ENCODE peak calls at places on chromosomes 3 and 15, in four cellular contexts. One of them, this sample, is unnamed.

GRCh38 chr3:8656240-8656639 is 11.6 kb upstream of the SSUH2 start:
- DNase-seq in CD8-positive, alpha-beta T cell: no peak
- DNase-seq in neuronal stem cell: no peak
- DNase-seq in astrocyte: no peak
- DNase-seq in this sample: no peak

GRCh38 chr3:143970773-143971366 is 753 bp upstream of the DIPK2A start:
- DNase-seq in CD8-positive, alpha-beta T cell: peak; percentile 43
- DNase-seq in astrocyte: peak; percentile 33
- DNase-seq in neuronal stem cell: peak; percentile 65
- DNase-seq in this sample: peak; percentile 73

GRCh38 chr3:69294014-69294771 is 91.7 kb downstream of the FRMD4B start:
- DNase-seq in neuronal stem cell: no peak
- DNase-seq in CD8-positive, alpha-beta T cell: no peak
- DNase-seq in astrocyte: peak; percentile 44
- DNase-seq in this sample: no peak

GRCh38 chr3:16801223-16801622 is 83.5 kb upstream of the PLCL2 start:
- DNase-seq in neuronal stem cell: no peak
- DNase-seq in CD8-positive, alpha-beta T cell: no peak
- DNase-seq in astrocyte: no peak
- DNase-seq in this sample: no peak

GRCh38 chr15:52790941-52791751 is 1.0 kb upstream of the ONECUT1 start:
- DNase-seq in CD8-positive, alpha-beta T cell: no peak
- DNase-seq in astrocyte: no peak
- DNase-seq in neuronal stem cell: peak; percentile 51
- DNase-seq in this sample: peak; percentile 44

GRCh38 chr3:78003090-78003489 is 963.2 kb downstream of the ROBO2 start:
- DNase-seq in CD8-positive, alpha-beta T cell: no peak
- DNase-seq in astrocyte: no peak
- DNase-seq in neuronal stem cell: no peak
- DNase-seq in this sample: no peak

GRCh38 chr3:150589759-150590158 is 13.4 kb upstream of the SELENOT start:
- DNase-seq in astrocyte: no peak
- DNase-seq in neuronal stem cell: no peak
- DNase-seq in CD8-positive, alpha-beta T cell: no peak
- DNase-seq in this sample: no peak

GRCh38 chr3:160661660-160662059 is 15.3 kb upstream of the ARL14 start:
- DNase-seq in CD8-positive, alpha-beta T cell: no peak
- DNase-seq in astrocyte: peak; percentile 41
- DNase-seq in neuronal stem cell: peak; percentile 73
- DNase-seq in this sample: no peak

GRCh38 chr3:49017978-49018706 is at the start of gene DALRD3:
- DNase-seq in neuronal stem cell: peak; percentile 56
- DNase-seq in astrocyte: peak; percentile 39
- DNase-seq in CD8-positive, alpha-beta T cell: peak; percentile 63
- DNase-seq in this sample: peak; percentile 79

GRCh38 chr15:77568960-77569646 is 63.6 kb downstream of the LINGO1 start:
- DNase-seq in neuronal stem cell: no peak
- DNase-seq in CD8-positive, alpha-beta T cell: no peak
- DNase-seq in astrocyte: no peak
- DNase-seq in this sample: peak; percentile 64

GRCh38 chr15:85404922-85405293 is 24.5 kb downstream of the AKAP13 start:
- DNase-seq in astrocyte: peak; percentile 69
- DNase-seq in neuronal stem cell: peak; percentile 27
- DNase-seq in CD8-positive, alpha-beta T cell: no peak
- DNase-seq in this sample: no peak

GRCh38 chr15:28132524-28133275 is 33.6 kb upstream of the OCA2 start:
- DNase-seq in neuronal stem cell: no peak
- DNase-seq in astrocyte: peak; percentile 56
- DNase-seq in CD8-positive, alpha-beta T cell: no peak
- DNase-seq in this sample: no peak

GRCh38 chr3:169562988-169563774 is 100.3 kb downstream of the MECOM start:
- DNase-seq in CD8-positive, alpha-beta T cell: no peak
- DNase-seq in astrocyte: no peak
- DNase-seq in neuronal stem cell: no peak
- DNase-seq in this sample: no peak

GRCh38 chr3:140022061-140022781 is 87.2 kb downstream of the CLSTN2 start:
- DNase-seq in CD8-positive, alpha-beta T cell: no peak
- DNase-seq in astrocyte: no peak
- DNase-seq in neuronal stem cell: no peak
- DNase-seq in this sample: no peak

GRCh38 chr3:170636609-170637008 is 50.7 kb upstream of the SLC7A14 start:
- DNase-seq in astrocyte: no peak
- DNase-seq in neuronal stem cell: no peak
- DNase-seq in CD8-positive, alpha-beta T cell: no peak
- DNase-seq in this sample: no peak

GRCh38 chr3:33426068-33426467 is 14.1 kb downstream of the UBP1 start:
- DNase-seq in neuronal stem cell: no peak
- DNase-seq in CD8-positive, alpha-beta T cell: no peak
- DNase-seq in astrocyte: no peak
- DNase-seq in this sample: no peak

GRCh38 chr15:48440084-48440483 is 108.9 kb downstream of the DUT start:
- DNase-seq in neuronal stem cell: peak; percentile 20
- DNase-seq in astrocyte: peak; percentile 96
- DNase-seq in CD8-positive, alpha-beta T cell: no peak
- DNase-seq in this sample: no peak

GRCh38 chr3:52614689-52615088 is 71.0 kb downstream of the PBRM1 start:
- DNase-seq in CD8-positive, alpha-beta T cell: no peak
- DNase-seq in astrocyte: peak; percentile 19
- DNase-seq in neuronal stem cell: no peak
- DNase-seq in this sample: no peak

GRCh38 chr3:151660890-151661289 is 72.8 kb upstream of the AADACL2 start:
- DNase-seq in neuronal stem cell: no peak
- DNase-seq in CD8-positive, alpha-beta T cell: no peak
- DNase-seq in astrocyte: no peak
- DNase-seq in this sample: no peak

GRCh38 chr3:86792316-86792715 is 198.6 kb downstream of the VGLL3 start:
- DNase-seq in neuronal stem cell: no peak
- DNase-seq in astrocyte: peak; percentile 66
- DNase-seq in CD8-positive, alpha-beta T cell: no peak
- DNase-seq in this sample: no peak

GRCh38 chr15:59420986-59421618 is 16.9 kb upstream of the FAM81A start:
- DNase-seq in astrocyte: peak; percentile 16
- DNase-seq in neuronal stem cell: no peak
- DNase-seq in CD8-positive, alpha-beta T cell: no peak
- DNase-seq in this sample: no peak

GRCh38 chr15:69823223-69823907 is 274.4 kb downstream of the TLE3 start:
- DNase-seq in neuronal stem cell: no peak
- DNase-seq in astrocyte: no peak
- DNase-seq in CD8-positive, alpha-beta T cell: no peak
- DNase-seq in this sample: no peak

GRCh38 chr15:65583701-65584100 is 27.2 kb downstream of the INTS14 start:
- DNase-seq in neuronal stem cell: peak; percentile 5
- DNase-seq in CD8-positive, alpha-beta T cell: peak; percentile 61
- DNase-seq in astrocyte: peak; percentile 37
- DNase-seq in this sample: no peak

GRCh38 chr3:151393961-151394360 is 9.4 kb upstream of the P2RY12 start:
- DNase-seq in CD8-positive, alpha-beta T cell: no peak
- DNase-seq in neuronal stem cell: no peak
- DNase-seq in astrocyte: peak; percentile 16
- DNase-seq in this sample: no peak

GRCh38 chr3:52088445-52089367 is 32.3 kb upstream of the DUSP7 start:
- DNase-seq in CD8-positive, alpha-beta T cell: no peak
- DNase-seq in neuronal stem cell: peak; percentile 15
- DNase-seq in astrocyte: peak; percentile 52
- DNase-seq in this sample: peak; percentile 58

GRCh38 chr3:160097478-160097877 is 108.8 kb downstream of the IL12A start:
- DNase-seq in CD8-positive, alpha-beta T cell: no peak
- DNase-seq in neuronal stem cell: no peak
- DNase-seq in astrocyte: no peak
- DNase-seq in this sample: no peak

GRCh38 chr15:86076468-86076867 is 3.2 kb upstream of the AGBL1 start:
- DNase-seq in astrocyte: no peak
- DNase-seq in neuronal stem cell: no peak
- DNase-seq in CD8-positive, alpha-beta T cell: no peak
- DNase-seq in this sample: no peak

GRCh38 chr15:58190419-58190818 is 52.2 kb downstream of the AQP9 start:
- DNase-seq in astrocyte: no peak
- DNase-seq in CD8-positive, alpha-beta T cell: no peak
- DNase-seq in neuronal stem cell: no peak
- DNase-seq in this sample: no peak

GRCh38 chr3:157093096-157093495 is 66.9 kb downstream of the CCNL1 start:
- DNase-seq in astrocyte: no peak
- DNase-seq in CD8-positive, alpha-beta T cell: no peak
- DNase-seq in neuronal stem cell: no peak
- DNase-seq in this sample: no peak

GRCh38 chr3:82354181-82354696 is 592.8 kb upstream of the GBE1 start:
- DNase-seq in neuronal stem cell: no peak
- DNase-seq in astrocyte: no peak
- DNase-seq in CD8-positive, alpha-beta T cell: no peak
- DNase-seq in this sample: no peak

GRCh38 chr3:43737001-43737440 is 46.3 kb downstream of the ABHD5 start:
- DNase-seq in neuronal stem cell: no peak
- DNase-seq in CD8-positive, alpha-beta T cell: no peak
- DNase-seq in astrocyte: no peak
- DNase-seq in this sample: no peak

GRCh38 chr15:74958320-74958907 is 1.8 kb upstream of the RPP25 start:
- DNase-seq in CD8-positive, alpha-beta T cell: no peak
- DNase-seq in neuronal stem cell: no peak
- DNase-seq in astrocyte: no peak
- DNase-seq in this sample: peak; percentile 81

GRCh38 chr3:139308156-139309017 is 35.4 kb upstream of the MRPS22 start:
- DNase-seq in astrocyte: no peak
- DNase-seq in neuronal stem cell: no peak
- DNase-seq in CD8-positive, alpha-beta T cell: no peak
- DNase-seq in this sample: no peak

GRCh38 chr3:6719999-6720398 is 140.9 kb upstream of the GRM7 start:
- DNase-seq in astrocyte: no peak
- DNase-seq in CD8-positive, alpha-beta T cell: no peak
- DNase-seq in neuronal stem cell: no peak
- DNase-seq in this sample: no peak

DNA sequence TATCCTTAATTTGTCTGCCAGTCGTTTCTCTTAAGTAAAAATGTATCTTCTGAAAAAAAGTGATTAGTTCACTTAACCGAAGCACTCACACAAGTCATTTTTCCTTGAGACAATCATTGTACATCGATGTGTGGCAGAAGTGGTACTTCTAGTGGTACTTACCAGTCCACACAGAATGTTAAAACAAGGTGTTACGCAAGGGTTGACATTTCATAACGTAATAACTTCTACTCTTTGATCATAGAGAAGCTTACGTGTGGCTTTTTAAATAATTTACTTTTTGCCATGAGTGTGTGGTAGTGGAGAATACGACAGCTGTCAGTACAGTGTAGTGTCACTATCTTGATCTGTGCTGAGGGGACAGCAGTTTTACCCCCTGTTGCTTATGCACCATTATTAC is 75.1 kb downstream of the FAM43A start:
- DNase-seq in astrocyte: no peak
- DNase-seq in neuronal stem cell: no peak
- DNase-seq in CD8-positive, alpha-beta T cell: no peak
- DNase-seq in this sample: no peak
- H3K4me1 ChIP-seq in astrocyte: no peaks in the 10 kb centered on the region
- H3K4me1 ChIP-seq in neuronal stem cell: peaks cover 6% of the 10 kb centered on the region
- H3K4me1 ChIP-seq in CD8-positive, alpha-beta T cell: no peaks in the 10 kb centered on the region
- H3K4me1 ChIP-seq in this sample: peaks cover 6% of the 10 kb centered on the region

DNA sequence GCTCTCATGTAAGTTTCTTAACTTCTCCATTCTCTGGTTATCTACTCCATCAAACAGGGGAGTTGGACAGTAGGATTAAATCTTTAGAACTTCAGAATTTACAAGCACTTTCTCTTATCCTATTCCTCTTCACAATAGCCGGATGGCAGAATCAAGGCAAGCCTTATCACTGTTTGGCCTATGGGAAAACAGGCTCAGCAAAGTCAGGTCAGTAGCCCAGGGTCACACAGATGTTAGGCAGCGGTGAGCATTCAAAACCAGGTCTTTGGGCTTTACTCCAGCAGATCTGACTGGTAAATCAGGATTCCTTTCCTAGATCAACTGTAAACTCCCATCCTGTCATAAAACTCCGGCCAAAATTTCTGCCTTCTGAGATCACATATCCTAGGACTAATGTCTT is 258.4 kb downstream of the OPA1 start:
- DNase-seq in CD8-positive, alpha-beta T cell: no peak
- DNase-seq in astrocyte: no peak
- DNase-seq in neuronal stem cell: no peak
- DNase-seq in this sample: no peak
- H3K4me1 ChIP-seq in CD8-positive, alpha-beta T cell: no peaks in the 10 kb centered on the region
- H3K4me1 ChIP-seq in astrocyte: peaks cover 12% of the 10 kb centered on the region
- H3K4me1 ChIP-seq in neuronal stem cell: peaks cover 8% of the 10 kb centered on the region
- H3K4me1 ChIP-seq in this sample: peaks cover 25% of the 10 kb centered on the region

GRCh38 chr3:71545330-71545729 is 38.2 kb downstream of the FOXP1 start:
- DNase-seq in astrocyte: no peak
- DNase-seq in neuronal stem cell: no peak
- DNase-seq in CD8-positive, alpha-beta T cell: no peak
- DNase-seq in this sample: no peak

GRCh38 chr3:71548995-71549394 is 34.5 kb downstream of the FOXP1 start:
- DNase-seq in neuronal stem cell: no peak
- DNase-seq in astrocyte: no peak
- DNase-seq in CD8-positive, alpha-beta T cell: no peak
- DNase-seq in this sample: no peak

GRCh38 chr3:71549948-71550347 is 33.6 kb downstream of the FOXP1 start:
- DNase-seq in astrocyte: no peak
- DNase-seq in neuronal stem cell: no peak
- DNase-seq in CD8-positive, alpha-beta T cell: no peak
- DNase-seq in this sample: no peak

GRCh38 chr3:71547254-71548198 is 36.0 kb downstream of the FOXP1 start:
- DNase-seq in CD8-positive, alpha-beta T cell: no peak
- DNase-seq in neuronal stem cell: no peak
- DNase-seq in astrocyte: no peak
- DNase-seq in this sample: no peak

DNA sequence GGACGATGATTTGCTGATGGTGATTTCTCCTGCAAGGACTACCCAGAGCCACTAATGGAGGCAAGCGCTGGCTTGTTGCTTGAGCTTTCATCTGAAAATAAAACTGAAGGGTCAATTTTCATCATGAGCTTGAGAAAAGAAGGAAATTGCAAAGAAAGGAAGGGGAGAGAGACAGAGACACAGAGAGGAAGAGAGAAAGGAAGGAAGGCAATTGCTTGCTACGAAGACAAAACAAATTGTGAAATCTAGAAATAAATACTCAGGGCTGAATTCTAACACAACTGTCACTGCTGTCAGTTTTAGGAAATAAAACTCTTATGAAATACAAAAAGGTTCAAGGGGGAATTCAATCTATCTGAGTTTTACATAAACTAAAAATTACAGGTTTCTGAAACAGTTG is 36.7 kb downstream of the FOXP1 start:
- DNase-seq in CD8-positive, alpha-beta T cell: no peak
- DNase-seq in neuronal stem cell: no peak
- DNase-seq in astrocyte: no peak
- DNase-seq in this sample: no peak
- H3K4me1 ChIP-seq in CD8-positive, alpha-beta T cell: no peaks in the 10 kb centered on the region
- H3K4me1 ChIP-seq in neuronal stem cell: peaks cover 4% of the 10 kb centered on the region
- H3K4me1 ChIP-seq in astrocyte: peaks cover 28% of the 10 kb centered on the region
- H3K4me1 ChIP-seq in this sample: peaks cover 53% of the 10 kb centered on the region

GRCh38 chr3:1962531-1963090 is 136.1 kb upstream of the CNTN4 start:
- DNase-seq in neuronal stem cell: no peak
- DNase-seq in astrocyte: no peak
- DNase-seq in CD8-positive, alpha-beta T cell: no peak
- DNase-seq in this sample: no peak

GRCh38 chr3:1963896-1964295 is 134.8 kb upstream of the CNTN4 start:
- DNase-seq in astrocyte: no peak
- DNase-seq in neuronal stem cell: no peak
- DNase-seq in CD8-positive, alpha-beta T cell: no peak
- DNase-seq in this sample: no peak

GRCh38 chr3:1971780-1972179 is 126.9 kb upstream of the CNTN4 start:
- DNase-seq in astrocyte: peak; percentile 48
- DNase-seq in neuronal stem cell: no peak
- DNase-seq in CD8-positive, alpha-beta T cell: no peak
- DNase-seq in this sample: no peak

GRCh38 chr3:1969269-1969668 is 129.4 kb upstream of the CNTN4 start:
- DNase-seq in CD8-positive, alpha-beta T cell: no peak
- DNase-seq in astrocyte: no peak
- DNase-seq in neuronal stem cell: no peak
- DNase-seq in this sample: no peak

GRCh38 chr3:1967525-1967924 is 131.1 kb upstream of the CNTN4 start:
- DNase-seq in neuronal stem cell: no peak
- DNase-seq in CD8-positive, alpha-beta T cell: no peak
- DNase-seq in astrocyte: no peak
- DNase-seq in this sample: no peak
- H3K4me1 ChIP-seq in neuronal stem cell: peaks cover 2% of the 10 kb centered on the region
- H3K4me1 ChIP-seq in CD8-positive, alpha-beta T cell: no peaks in the 10 kb centered on the region
- H3K4me1 ChIP-seq in astrocyte: peaks cover 6% of the 10 kb centered on the region
- H3K4me1 ChIP-seq in this sample: no peaks in the 10 kb centered on the region